ENCODE peak calls at places on chromosomes 7 and 10, in six cellular contexts. H, N, Z, L, F and Y are unnamed samples.

GRCh38 chr10:22321156-22321711 is 335 bp downstream of the BMI1 start:
- DNase-seq in H (peak), N (peak), Z (peak), L (no peak), F (peak), Y (peak)

GRCh38 chr10:22319559-22320558 is 1.0 kb upstream of the BMI1 start:
- DNase-seq in H (no peak), N (peak), Z (no peak), L (no peak), F (peak), Y (no peak)

GRCh38 chr10:114413398-114413797 is 9.1 kb upstream of the AFAP1L2 start:
- DNase-seq in H (no peak), N (no peak), Z (no peak), L (no peak), F (no peak), Y (no peak)

GRCh38 chr7:92415225-92415624 is 32.1 kb upstream of the GATAD1 start:
- DNase-seq in H (peak), N (no peak), Z (no peak), L (no peak), F (no peak), Y (no peak)

GRCh38 chr10:13536674-13537366 is 8.0 kb upstream of the BEND7 start:
- DNase-seq in H (peak), N (peak), Z (peak), L (peak), F (peak), Y (peak)

GRCh38 chr10:88165849-88166271 is 302.4 kb downstream of the PTEN start:
- DNase-seq in H (peak), N (no peak), Z (no peak), L (no peak), F (peak), Y (no peak)

GRCh38 chr7:136925556-136925955 is 57.1 kb downstream of the CHRM2 start:
- DNase-seq in H (peak), N (no peak), Z (no peak), L (no peak), F (peak), Y (peak)

GRCh38 chr7:23422904-23423303 is 47.4 kb downstream of the IGF2BP3 start:
- DNase-seq in H (no peak), N (no peak), Z (no peak), L (no peak), F (no peak), Y (peak)

GRCh38 chr10:97821308-97822038 is 28.2 kb upstream of the GOLGA7B start:
- DNase-seq in H (no peak), N (no peak), Z (peak), L (no peak), F (no peak), Y (peak)

GRCh38 chr10:123858039-123858740 is 33.4 kb downstream of the CPXM2 start:
- DNase-seq in H (no peak), N (no peak), Z (no peak), L (no peak), F (no peak), Y (no peak)

GRCh38 chr10:132465193-132465888 is 68.3 kb downstream of the PWWP2B start:
- DNase-seq in H (no peak), N (no peak), Z (no peak), L (no peak), F (no peak), Y (no peak)

GRCh38 chr10:116654816-116655215 is 34.1 kb downstream of the PNLIPRP2 start:
- DNase-seq in H (no peak), N (no peak), Z (peak), L (no peak), F (no peak), Y (peak)

GRCh38 chr10:131175891-131176290 is 135.6 kb downstream of the TCERG1L start:
- DNase-seq in H (no peak), N (no peak), Z (peak), L (no peak), F (no peak), Y (no peak)

GRCh38 chr7:24751484-24751883 is 5.8 kb downstream of the GSDME start:
- DNase-seq in H (peak), N (no peak), Z (no peak), L (no peak), F (no peak), Y (no peak)

GRCh38 chr7:15669443-15669842 is 17.0 kb downstream of the MEOX2 start:
- DNase-seq in H (no peak), N (no peak), Z (no peak), L (no peak), F (no peak), Y (no peak)

GRCh38 chr7:40680657-40681056 is 545.9 kb downstream of the SUGCT start:
- DNase-seq in H (no peak), N (peak), Z (no peak), L (no peak), F (no peak), Y (peak)

GRCh38 chr7:2956526-2957368 is 86.9 kb downstream of the CARD11 start:
- DNase-seq in H (peak), N (no peak), Z (no peak), L (no peak), F (peak), Y (peak)

GRCh38 chr10:79403441-79404230 is 41.8 kb downstream of the ZCCHC24 start:
- DNase-seq in H (no peak), N (peak), Z (peak), L (no peak), F (peak), Y (peak)

GRCh38 chr10:16832351-16833080 is 15.3 kb upstream of the RSU1 start:
- DNase-seq in H (peak), N (no peak), Z (no peak), L (no peak), F (peak), Y (no peak)

GRCh38 chr7:135933509-135934188 is 43.5 kb downstream of the MTPN start:
- DNase-seq in H (no peak), N (no peak), Z (no peak), L (no peak), F (no peak), Y (peak)

GRCh38 chr7:21568762-21569161 is 25.9 kb downstream of the DNAH11 start:
- DNase-seq in H (no peak), N (no peak), Z (no peak), L (no peak), F (no peak), Y (peak)

GRCh38 chr7:157276731-157277562 is 59.9 kb upstream of the DNAJB6 start:
- DNase-seq in H (peak), N (no peak), Z (no peak), L (no peak), F (peak), Y (peak)

GRCh38 chr10:774661-775244 is 85.3 kb upstream of the DIP2C start:
- DNase-seq in H (no peak), N (no peak), Z (no peak), L (no peak), F (no peak), Y (no peak)

GRCh38 chr10:93386496-93387369 is 95.4 kb downstream of the MYOF start:
- DNase-seq in H (no peak), N (no peak), Z (no peak), L (no peak), F (peak), Y (no peak)

GRCh38 chr7:88458931-88459330 is 152.2 kb upstream of the STEAP4 start:
- DNase-seq in H (no peak), N (no peak), Z (no peak), L (no peak), F (no peak), Y (no peak)

GRCh38 chr7:45897042-45897690 is 8.9 kb downstream of the IGFBP1 start:
- DNase-seq in H (peak), N (no peak), Z (no peak), L (no peak), F (peak), Y (no peak)

GRCh38 chr7:522071-522937 is 2.7 kb upstream of the PDGFA start:
- DNase-seq in H (peak), N (no peak), Z (no peak), L (no peak), F (peak), Y (peak)

GRCh38 chr7:139297795-139298194 is 43.3 kb upstream of the FMC1 start:
- DNase-seq in H (peak), N (peak), Z (no peak), L (no peak), F (peak), Y (no peak)

GRCh38 chr7:44415510-44415909 is 74.9 kb downstream of the NUDCD3 start:
- DNase-seq in H (peak), N (no peak), Z (no peak), L (no peak), F (no peak), Y (no peak)

GRCh38 chr10:84478155-84478554 is 149.8 kb downstream of the CCSER2 start:
- DNase-seq in H (peak), N (no peak), Z (no peak), L (no peak), F (peak), Y (no peak)

GRCh38 chr10:34474060-34474376 is 341.1 kb downstream of the PARD3 start:
- DNase-seq in H (peak), N (no peak), Z (no peak), L (no peak), F (peak), Y (no peak)

GRCh38 chr10:121596668-121597503 is 1.4 kb downstream of the FGFR2 start:
- DNase-seq in H (no peak), N (peak), Z (peak), L (peak), F (peak), Y (peak)

GRCh38 chr10:19775286-19775685 is 40.9 kb upstream of the PLXDC2 start:
- DNase-seq in H (no peak), N (no peak), Z (no peak), L (no peak), F (no peak), Y (peak)

DNA sequence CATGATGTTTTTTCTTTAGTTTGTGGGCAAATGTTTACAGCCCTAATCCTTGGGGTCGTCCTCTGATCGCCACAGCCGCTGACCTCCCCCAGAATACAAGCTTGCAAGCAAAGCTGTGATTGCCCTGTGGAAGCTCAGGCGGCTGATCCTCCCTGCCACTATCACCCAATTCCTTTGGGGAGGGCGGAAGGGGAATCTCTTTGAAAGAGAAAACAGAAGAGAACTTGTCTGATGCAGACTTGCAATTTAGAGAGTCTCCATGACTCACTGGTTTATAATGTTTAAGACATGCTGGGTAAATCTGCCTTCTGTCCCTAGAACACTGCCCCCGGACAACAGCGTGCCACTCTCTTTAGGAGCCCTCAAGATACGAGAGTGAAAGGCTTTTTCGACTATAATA is 75.5 kb downstream of the NRP1 start:
- DNase-seq in H (peak), N (peak), Z (no peak), L (no peak), F (peak), Y (peak)
- H2BK15ac ChIP-seq in H (peak), N (no peak), Z (no peak), L (no peak), F (no peak), Y (no peak)

GRCh38 chr7:101717986-101718746 is 89.1 kb upstream of the MYL10 start:
- DNase-seq in H (peak), N (no peak), Z (no peak), L (no peak), F (peak), Y (peak)
- H3K4ac ChIP-seq in H (peak), N (no peak), Z (no peak), L (no peak), F (peak), Y (no peak)

GRCh38 chr7:84582747-84583146 is 388.2 kb upstream of the SEMA3A start:
- DNase-seq in H (no peak), N (no peak), Z (no peak), L (no peak), F (no peak), Y (no peak)

GRCh38 chr7:84578825-84579224 is 384.2 kb upstream of the SEMA3A start:
- DNase-seq in H (no peak), N (no peak), Z (no peak), L (no peak), F (no peak), Y (no peak)
- H2BK15ac ChIP-seq in H (no peak), N (no peak), Z (no peak), L (no peak), F (no peak), Y (no peak)

DNA sequence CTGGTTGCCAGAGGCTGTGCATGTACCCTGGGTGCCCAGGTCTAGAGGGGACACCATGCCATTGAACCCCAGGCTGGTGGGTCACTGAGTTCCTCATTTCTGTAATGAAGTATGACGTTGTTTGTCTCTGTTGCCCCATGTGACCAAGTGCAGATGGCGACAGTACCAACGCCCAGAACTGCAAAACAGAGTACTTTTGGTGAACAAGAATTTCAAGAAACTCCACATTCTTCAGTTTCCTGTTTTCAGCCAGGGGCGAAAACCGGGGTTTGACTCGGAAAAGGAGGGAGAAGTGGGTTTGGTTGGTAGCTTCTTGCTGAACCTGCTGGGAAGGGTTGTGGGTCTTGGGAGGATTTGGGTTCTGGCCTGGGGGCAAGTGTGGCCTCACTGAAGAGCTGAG is 18.2 kb downstream of the CYP17A1 start:
- DNase-seq in H (no peak), N (no peak), Z (no peak), L (no peak), F (no peak), Y (no peak)
- H3K4ac ChIP-seq in H (no peak), N (no peak), Z (no peak), L (no peak), F (no peak), Y (no peak)

GRCh38 chr10:14664345-14664744 is 110.4 kb downstream of the FAM107B start:
- DNase-seq in H (no peak), N (no peak), Z (no peak), L (no peak), F (no peak), Y (no peak)

GRCh38 chr10:14667270-14667669 is 107.4 kb downstream of the FAM107B start:
- DNase-seq in H (no peak), N (no peak), Z (no peak), L (no peak), F (peak), Y (no peak)

GRCh38 chr10:14665304-14665703 is 109.4 kb downstream of the FAM107B start:
- DNase-seq in H (no peak), N (no peak), Z (no peak), L (no peak), F (no peak), Y (no peak)

GRCh38 chr10:14667748-14668147 is 106.9 kb downstream of the FAM107B start:
- DNase-seq in H (no peak), N (no peak), Z (no peak), L (no peak), F (no peak), Y (no peak)

DNA sequence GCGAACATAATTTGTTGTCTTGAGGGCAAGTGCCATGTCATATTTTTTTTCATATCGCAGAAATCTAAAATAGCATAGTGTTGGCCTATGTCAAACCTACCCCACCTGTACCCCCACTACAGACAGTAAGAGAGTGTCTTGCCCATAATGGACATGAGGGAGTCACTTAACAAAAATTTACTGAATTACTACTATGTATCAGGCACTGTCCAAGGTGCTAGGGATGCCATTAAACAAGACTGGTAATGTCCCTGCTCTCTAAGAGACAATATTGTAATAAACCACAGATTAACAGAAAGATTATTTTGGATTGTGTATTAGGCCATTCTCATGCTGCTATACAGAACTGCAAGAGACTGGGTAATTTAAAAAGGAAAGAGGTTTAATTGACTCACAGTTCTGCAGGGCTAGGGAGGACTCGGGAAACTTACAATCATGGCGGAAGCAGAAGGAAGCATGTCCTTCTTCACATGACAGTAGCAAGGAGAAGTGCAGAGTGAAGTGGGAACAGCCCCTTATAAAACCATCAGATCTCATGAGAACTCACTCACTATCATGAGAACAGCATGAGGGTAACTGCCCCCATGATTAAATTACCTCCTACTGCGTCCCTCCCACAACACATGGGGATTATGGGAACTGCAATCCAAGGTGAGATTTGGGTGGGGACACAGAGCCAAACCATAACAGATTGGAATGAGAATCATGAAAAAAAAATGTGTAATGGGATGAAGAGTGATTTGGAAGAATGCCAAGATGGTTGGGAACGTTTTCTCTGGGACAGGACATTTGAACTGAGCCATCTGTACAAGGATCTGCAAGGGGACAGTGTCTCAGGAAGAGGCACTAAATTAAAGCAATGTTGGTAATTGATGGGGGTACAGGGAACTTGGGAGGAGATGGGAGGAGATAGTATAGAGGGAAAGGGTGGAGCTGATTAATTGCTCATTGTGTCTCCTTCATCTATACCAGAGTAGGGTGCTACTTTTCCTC is 108.5 kb downstream of the FAM107B start:
- DNase-seq in H (peak), N (no peak), Z (no peak), L (no peak), F (no peak), Y (no peak)
- H2BK15ac ChIP-seq in H (no peak), N (no peak), Z (no peak), L (no peak), F (no peak), Y (no peak)